ENCODE peak calls at places on chromosomes 5 and 9, in nine cellular contexts. S, V, W, H, X, I, K, F and M are unnamed samples.

GRCh38 chr5:112576298-112576925 is 157.3 kb upstream of the EPB41L4A start:
- DNase-seq in H (no peak), V (no peak), W (no peak), K (no peak), F (no peak), S (no peak), X (no peak), I (no peak), M (no peak)

GRCh38 chr9:12822111-12822510 is 47.3 kb downstream of the LURAP1L start:
- DNase-seq in S (no peak), W (no peak), F (no peak), K (no peak), X (no peak), V (no peak), I (no peak), H (no peak), M (no peak)

GRCh38 chr5:139872052-139872766 is 76.6 kb downstream of the PSD2 start:
- DNase-seq in S (no peak), K (no peak), I (no peak), H (no peak), F (no peak), X (no peak), W (no peak), V (no peak), M (no peak)

GRCh38 chr5:73204302-73204701 is 31.3 kb downstream of the TMEM174 start:
- DNase-seq in I (no peak), F (no peak), H (no peak), X (no peak), K (no peak), V (no peak), W (no peak), S (peak), M (no peak)

GRCh38 chr5:15992918-15993317 is 186.7 kb downstream of the MARCHF11 start:
- DNase-seq in W (no peak), K (no peak), I (peak), X (no peak), H (peak), F (no peak), S (no peak), V (no peak), M (no peak)

GRCh38 chr5:54844905-54845566 is 140.4 kb downstream of the ESM1 start:
- DNase-seq in K (no peak), I (peak), W (peak), X (no peak), H (peak), F (no peak), V (no peak), S (peak), M (peak)

GRCh38 chr9:124137009-124137943 is 120.5 kb upstream of the NEK6 start:
- DNase-seq in H (no peak), X (peak), V (no peak), S (no peak), K (no peak), I (no peak), W (no peak), F (peak), M (no peak)

GRCh38 chr9:127917603-127918002 is 762 bp upstream of the ST6GALNAC4 start:
- DNase-seq in F (no peak), H (no peak), I (no peak), K (no peak), X (no peak), W (no peak), S (no peak), V (no peak), M (no peak)

GRCh38 chr9:133506653-133507038 is 18.1 kb downstream of the MYMK start:
- DNase-seq in K (no peak), W (no peak), X (peak), V (no peak), H (peak), S (peak), F (no peak), I (peak), M (no peak)

GRCh38 chr5:39850291-39850690 is 425.5 kb upstream of the DAB2 start:
- DNase-seq in S (no peak), K (no peak), F (no peak), X (no peak), V (no peak), I (no peak), H (no peak), W (no peak), M (no peak)

GRCh38 chr5:176676361-176676824 is 29.1 kb downstream of the TSPAN17 start:
- DNase-seq in F (peak), W (peak), I (no peak), S (no peak), K (no peak), X (no peak), V (no peak), H (no peak), M (no peak)

GRCh38 chr5:159928122-159928960 is 12.1 kb downstream of the ADRA1B start:
- DNase-seq in H (peak), I (peak), V (no peak), K (no peak), S (no peak), F (no peak), W (peak), X (no peak), M (no peak)

GRCh38 chr5:35938518-35939227 is at the start of gene CAPSL:
- DNase-seq in K (no peak), H (peak), S (no peak), W (no peak), V (no peak), I (peak), F (no peak), X (no peak), M (peak)

GRCh38 chr9:131395745-131396479 is 2.0 kb downstream of the PRRC2B start:
- DNase-seq in V (no peak), W (no peak), K (no peak), X (no peak), F (no peak), H (no peak), S (no peak), I (no peak), M (no peak)

GRCh38 chr5:58871648-58872242 is 288.9 kb downstream of the RAB3C start:
- DNase-seq in V (peak), F (no peak), S (peak), I (peak), K (no peak), W (no peak), H (peak), X (no peak), M (peak)